ENCODE peak calls at places on chromosomes 7 and 10, in four cellular contexts. R is neural progenitor cell, P is adipocyte, Z is aorta. X is an unnamed sample. For H3K4me1, the result is how much of the 10 kb centered on the place peaks cover.

GRCh38 chr7:143229054-143229790 is 7.4 kb downstream of the TAS2R40 start:
- DNase-seq in P (peak), R (peak), Z (no peak), X (peak)

GRCh38 chr10:23291551-23292334 is 52.9 kb downstream of the C10orf67 start:
- DNase-seq in P (no peak), Z (no peak), R (no peak), X (no peak)

GRCh38 chr7:26675143-26675887 is 189.1 kb downstream of the SKAP2 start:
- DNase-seq in P (no peak), R (no peak), Z (no peak), X (no peak)

GRCh38 chr7:159078911-159079270 is 65.8 kb downstream of the VIPR2 start:
- DNase-seq in Z (no peak), P (no peak), R (no peak), X (no peak)

GRCh38 chr7:143487566-143487965 is 9.9 kb downstream of the TAS2R41 start:
- DNase-seq in P (peak), R (no peak), Z (no peak), X (no peak)

GRCh38 chr7:29163854-29164253 is 17.5 kb upstream of the CPVL start:
- DNase-seq in Z (no peak), P (no peak), R (no peak), X (no peak)

GRCh38 chr10:101319241-101319915 is 34.6 kb upstream of the BTRC start:
- DNase-seq in R (peak), P (no peak), Z (no peak), X (peak)

GRCh38 chr10:3786295-3786981 is 1.4 kb upstream of the KLF6 start:
- DNase-seq in Z (peak), P (no peak), R (peak), X (no peak)

GRCh38 chr7:52961084-52961483 is 74.3 kb upstream of the POM121L12 start:
- DNase-seq in P (no peak), R (no peak), Z (no peak), X (no peak)

GRCh38 chr7:30613366-30614325 is 19.0 kb downstream of the GARS1 start:
- DNase-seq in Z (no peak), R (no peak), P (peak), X (no peak)

GRCh38 chr10:76282122-76283030 is 851.0 kb downstream of the LRMDA start:
- DNase-seq in R (no peak), P (no peak), Z (no peak), X (no peak)

GRCh38 chr10:78527296-78527695 is 493.6 kb downstream of the RPS24 start:
- DNase-seq in Z (no peak), P (no peak), R (no peak), X (no peak)

GRCh38 chr10:78531088-78531487 is 497.4 kb downstream of the RPS24 start:
- DNase-seq in Z (no peak), R (no peak), P (no peak), X (no peak)

GRCh38 chr10:78528749-78529204 is 495.1 kb downstream of the RPS24 start:
- DNase-seq in R (no peak), Z (no peak), P (no peak), X (no peak)

GRCh38 chr10:78526347-78526746 is 492.7 kb downstream of the RPS24 start:
- DNase-seq in R (no peak), Z (no peak), P (no peak), X (no peak)

GRCh38 chr10:78529262-78529661 is 495.6 kb downstream of the RPS24 start:
- DNase-seq in Z (no peak), P (no peak), R (no peak), X (no peak)
- H3K4me1 ChIP-seq in Z (under half), P (under half), R (under half), X (under half)

GRCh38 chr7:116864084-116864483 is 1.7 kb downstream of the CAPZA2 start:
- DNase-seq in R (no peak), Z (no peak), P (peak), X (no peak)

GRCh38 chr7:116861717-116862116 is 670 bp upstream of the CAPZA2 start:
- DNase-seq in R (no peak), Z (no peak), P (no peak), X (no peak)

GRCh38 chr7:116859323-116859722 is 3.1 kb upstream of the CAPZA2 start:
- DNase-seq in Z (no peak), R (no peak), P (peak), X (no peak)

GRCh38 chr7:116862234-116863167 is at the start of gene CAPZA2:
- DNase-seq in Z (peak), R (peak), P (peak), X (peak)

DNA sequence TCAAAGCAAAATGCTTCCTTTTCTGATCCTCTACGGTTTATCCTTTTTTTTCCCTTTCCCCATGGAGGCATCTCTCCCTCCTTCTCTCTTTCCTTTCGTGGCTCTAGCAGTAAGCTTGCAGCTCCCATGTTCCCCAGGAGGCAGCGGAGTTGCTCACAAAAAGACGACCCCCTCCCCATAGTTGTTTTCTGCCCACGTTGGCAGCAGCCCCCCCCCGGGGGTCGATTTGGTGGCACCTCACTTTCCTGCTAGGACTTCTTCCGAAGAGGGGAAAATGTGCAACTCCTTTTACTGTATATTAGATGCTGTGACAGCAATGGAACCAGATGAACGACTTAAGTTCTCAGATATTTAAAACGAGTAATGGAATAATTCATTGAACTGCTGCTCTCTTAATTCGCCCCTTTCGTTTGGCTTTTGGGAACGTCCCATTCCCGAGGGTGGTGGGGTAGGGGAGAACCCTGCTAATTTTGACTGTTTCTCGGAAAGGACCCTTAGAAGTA is 832 bp downstream of the CAPZA2 start:
- DNase-seq in R (peak), Z (no peak), P (peak), X (no peak)
- H3K4me1 ChIP-seq in R (under half), Z (under half), P (under half), X (under half)

DNA sequence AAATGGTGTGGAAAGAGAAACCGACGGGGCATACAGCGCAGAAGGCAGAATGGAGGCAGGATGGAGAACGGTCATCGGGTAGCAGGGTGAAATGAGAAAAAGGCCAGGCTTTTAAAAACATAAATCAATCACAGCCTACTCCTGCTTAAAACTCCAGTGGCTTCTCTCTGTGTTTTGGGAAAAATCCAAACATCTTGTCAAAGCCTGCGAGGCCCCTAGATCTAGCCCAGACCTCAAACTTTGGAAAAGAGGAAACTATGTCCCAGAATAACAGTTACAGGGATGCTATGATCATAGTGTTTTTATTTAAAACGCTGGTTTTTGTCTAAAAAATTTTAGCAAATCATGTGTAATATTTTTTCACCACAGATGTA is 41.1 kb downstream of the PPP1R3C start:
- DNase-seq in Z (no peak), R (no peak), P (no peak), X (no peak)
- H3K4me1 ChIP-seq in Z (under half), R (under half), P (half or more), X (under half)

DNA sequence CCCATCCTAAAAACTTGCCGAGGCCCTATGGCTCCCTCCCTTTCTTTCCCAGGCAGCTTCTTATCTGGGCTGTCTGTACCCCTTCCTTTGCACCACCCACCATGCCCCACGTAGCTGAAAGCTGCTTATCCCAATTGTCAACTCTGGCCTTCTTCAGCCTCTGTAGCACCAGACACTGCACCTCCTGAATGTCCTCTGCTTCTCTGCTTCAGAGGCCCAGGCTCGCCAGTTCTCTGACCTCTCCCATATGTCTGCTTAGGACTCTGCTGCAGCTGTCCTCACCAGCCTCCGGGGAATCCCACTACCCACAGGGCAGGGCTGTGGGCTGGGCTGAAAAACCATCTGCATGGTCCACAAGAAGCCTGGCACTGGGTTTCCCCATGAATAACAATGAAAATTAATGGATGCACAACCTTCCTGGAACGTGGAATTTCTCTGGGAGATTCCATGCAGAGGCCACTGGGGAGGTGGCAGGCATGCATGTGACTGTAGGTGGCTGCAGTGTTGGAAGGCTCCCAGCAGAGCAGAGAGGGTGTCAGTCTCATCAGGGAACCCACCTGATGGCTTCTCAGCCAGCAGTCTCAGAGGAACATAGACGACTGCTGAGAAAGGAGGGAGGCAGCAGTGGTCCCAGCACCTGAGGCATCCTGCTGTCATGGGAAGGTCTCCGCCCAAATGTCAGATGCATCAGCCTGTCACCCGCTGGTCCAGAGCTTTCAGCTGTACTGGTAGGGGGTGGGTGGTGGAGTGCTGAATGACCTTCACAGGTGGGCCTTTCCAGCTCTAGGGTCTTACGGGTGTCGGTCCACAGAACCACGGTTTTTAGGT is 16.8 kb upstream of the SH2D4B start:
- DNase-seq in Z (peak), R (no peak), P (no peak), X (no peak)
- H3K4me1 ChIP-seq in Z (under half), R (under half), P (under half), X (under half)

GRCh38 chr7:1113548-1113885 is 25.6 kb downstream of the GPER1 start:
- DNase-seq in P (no peak), Z (peak), R (no peak), X (no peak)
- H3K4me1 ChIP-seq in P (under half), Z (under half), R (under half), X (under half)

GRCh38 chr10:35425596-35425995 is 89.3 kb downstream of the CCNY start:
- DNase-seq in R (no peak), Z (no peak), P (peak), X (no peak)
- H3K4me1 ChIP-seq in R (under half), Z (under half), P (half or more), X (under half)